ENCODE peak calls at places on chromosomes 4 and X, in four cellular contexts. F is hepatocyte; N is CD4-positive, alpha-beta T cell; I is lower lobe of right lung. T is an unnamed sample.

GRCh38 chr4:102169345-102169744 is 175.9 kb downstream of the SLC39A8 start:
- DNase-seq in F (peak), N (no peak), I (no peak), T (no peak)

GRCh38 chrX:39805022-39805421 is 292.7 kb downstream of the BCOR start:
- DNase-seq in F (no peak), N (no peak), I (no peak), T (no peak)

GRCh38 chrX:69060631-69061408 is 104.4 kb downstream of the PJA1 start:
- DNase-seq in F (peak), N (no peak), I (no peak), T (peak)

GRCh38 chrX:39331062-39331704 is 529.9 kb downstream of the MID1IP1 start:
- DNase-seq in F (no peak), N (no peak), I (no peak), T (no peak)

GRCh38 chr4:52572936-52573485 is 86.1 kb downstream of the USP46 start:
- DNase-seq in F (no peak), N (no peak), I (no peak), T (no peak)

GRCh38 chrX:115895678-115896329 is 274.7 kb upstream of the AGTR2 start:
- DNase-seq in F (no peak), N (no peak), I (no peak), T (no peak)

GRCh38 chrX:73987166-73987565 is 316.8 kb upstream of the ZCCHC13 start:
- DNase-seq in F (no peak), N (no peak), I (no peak), T (no peak)

GRCh38 chr4:40280586-40280985 is 54.5 kb upstream of the CHRNA9 start:
- DNase-seq in F (no peak), N (no peak), I (no peak), T (no peak)

GRCh38 chr4:10173754-10174749 is 57.5 kb upstream of the WDR1 start:
- DNase-seq in F (peak), N (no peak), I (peak), T (no peak)

GRCh38 chr4:109040441-109040840 is 262.0 kb downstream of the COL25A1 start:
- DNase-seq in F (no peak), N (no peak), I (no peak), T (no peak)

GRCh38 chr4:93199492-93199891 is 629.1 kb upstream of the ATOH1 start:
- DNase-seq in F (peak), N (no peak), I (no peak), T (no peak)

GRCh38 chrX:48496660-48497059 is 12.1 kb upstream of the PORCN start:
- DNase-seq in F (no peak), N (no peak), I (no peak), T (no peak)

GRCh38 chr4:142413516-142413915 is 432.6 kb downstream of the INPP4B start:
- DNase-seq in F (no peak), N (no peak), I (no peak), T (no peak)

GRCh38 chrX:68462653-68463052 is 29.4 kb upstream of the OPHN1 start:
- DNase-seq in F (peak), N (no peak), I (no peak), T (peak)

GRCh38 chr4:32140636-32141035 is 1420.5 kb downstream of the PCDH7 start:
- DNase-seq in F (peak), N (no peak), I (no peak), T (no peak)

GRCh38 chrX:71533514-71533849 is 578 bp downstream of the OGT start:
- DNase-seq in F (no peak), N (no peak), I (no peak), T (no peak)

GRCh38 chr4:145564540-145564939 is 54.6 kb upstream of the MMAA start:
- DNase-seq in F (no peak), N (no peak), I (no peak), T (no peak)

GRCh38 chrX:351736-352135 is 33.1 kb upstream of the GTPBP6 start:
- DNase-seq in F (no peak), N (no peak), I (no peak), T (no peak)

GRCh38 chr4:152956650-152957436 is 20.7 kb downstream of the FHDC1 start:
- DNase-seq in F (peak), N (no peak), I (no peak), T (peak)

GRCh38 chr4:76301775-76302162 is 4.8 kb upstream of the STBD1 start:
- DNase-seq in F (no peak), N (no peak), I (no peak), T (no peak)

GRCh38 chrX:155880586-155881157 is 473 bp upstream of the VAMP7 start:
- DNase-seq in F (peak), N (no peak), I (no peak), T (no peak)

GRCh38 chr4:56874166-56874565 is 33.5 kb upstream of the REST start:
- DNase-seq in F (no peak), N (no peak), I (no peak), T (no peak)

GRCh38 chrX:119757646-119757978 is 776 bp upstream of the SOWAHD start:
- DNase-seq in F (no peak), N (no peak), I (no peak), T (no peak)

GRCh38 chr4:94974773-94975172 is 217.0 kb downstream of the BMPR1B start:
- DNase-seq in F (no peak), N (no peak), I (no peak), T (no peak)

GRCh38 chr4:47536956-47537355 is 51.9 kb downstream of the ATP10D start:
- DNase-seq in F (no peak), N (no peak), I (no peak), T (no peak)

GRCh38 chr4:11232004-11232403 is 196.7 kb downstream of the HS3ST1 start:
- DNase-seq in F (no peak), N (no peak), I (no peak), T (no peak)

GRCh38 chr4:89539374-89539773 is 231.8 kb upstream of the GPRIN3 start:
- DNase-seq in F (peak), N (no peak), I (no peak), T (no peak)

DNA sequence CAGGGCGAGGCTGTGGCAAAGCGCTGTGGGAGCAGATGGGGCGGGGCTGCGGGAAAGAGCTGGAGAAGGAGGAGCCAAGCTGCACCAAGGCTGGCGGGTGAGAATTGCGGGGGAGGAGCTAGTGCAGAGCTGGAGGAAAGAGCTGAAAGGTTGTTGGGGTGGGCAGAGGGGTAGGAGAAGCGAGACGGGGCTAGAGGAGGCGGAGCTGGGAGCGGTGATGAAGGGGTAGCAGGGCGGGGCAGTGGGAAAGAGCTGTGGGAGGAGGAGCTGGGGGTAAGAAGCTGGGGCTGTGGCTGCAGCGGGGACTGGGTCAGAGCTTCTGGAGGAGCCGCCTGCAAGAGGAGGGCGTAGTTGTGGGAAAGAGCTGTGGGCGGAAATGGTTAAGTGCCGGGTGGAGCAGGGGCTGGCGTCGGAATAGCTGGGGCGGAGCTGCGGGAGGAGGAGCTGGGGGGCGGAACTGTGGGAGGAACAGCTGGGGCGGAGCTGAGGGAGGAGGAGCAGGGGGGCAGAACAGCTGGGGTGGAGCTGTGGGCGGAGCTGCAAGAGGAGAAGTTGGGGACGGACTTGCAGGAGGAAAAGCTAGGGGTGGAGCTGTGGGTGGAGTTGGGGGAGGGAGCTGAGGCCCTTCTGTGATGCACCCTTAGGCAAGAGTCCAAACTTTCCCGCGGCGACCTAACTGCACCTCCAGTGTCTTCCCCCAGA is 1.9 kb upstream of the EOLA2 start:
- DNase-seq in F (peak), N (peak), I (peak), T (peak)
- TF ChIP-seq CTCF in F (peak), N (no peak), I (no peak), T (peak)

GRCh38 chr4:123937612-123938011 is 541.0 kb downstream of the SPRY1 start:
- DNase-seq in F (no peak), N (no peak), I (no peak), T (no peak)
- TF ChIP-seq CTCF in F (no peak), N (no peak), I (no peak), T (no peak)

DNA sequence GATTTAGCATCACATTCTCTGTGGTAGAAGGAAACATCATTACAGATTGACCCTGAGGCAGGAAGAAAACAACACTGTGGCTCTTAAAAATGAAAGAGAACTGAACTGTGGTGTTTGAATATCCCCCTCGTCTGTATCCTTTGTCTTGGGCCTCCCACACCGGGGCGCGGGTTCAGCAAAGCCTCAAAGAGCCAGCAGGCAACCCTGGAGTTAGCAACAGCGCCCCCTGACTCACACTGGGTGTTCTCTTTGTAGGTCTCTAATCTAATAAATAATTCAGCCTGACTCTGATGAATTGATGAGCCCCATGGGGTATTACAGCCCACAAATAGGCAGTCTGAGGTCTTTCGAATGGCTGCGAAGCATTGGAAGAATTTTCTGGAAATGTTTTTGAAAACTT is 46.1 kb upstream of the CTSO start:
- DNase-seq in F (peak), N (no peak), I (no peak), T (no peak)
- TF ChIP-seq CTCF in F (peak), N (no peak), I (no peak), T (no peak)

GRCh38 chrX:56805399-56805798 is 76.4 kb downstream of the NBDY start:
- DNase-seq in F (no peak), N (no peak), I (no peak), T (no peak)

GRCh38 chrX:56803849-56804681 is 75.0 kb downstream of the NBDY start:
- DNase-seq in F (peak), N (no peak), I (no peak), T (no peak)

GRCh38 chrX:56802428-56802827 is 73.4 kb downstream of the NBDY start:
- DNase-seq in F (no peak), N (no peak), I (no peak), T (no peak)

GRCh38 chrX:56804867-56805266 is 75.8 kb downstream of the NBDY start:
- DNase-seq in F (no peak), N (no peak), I (no peak), T (no peak)

GRCh38 chrX:56802921-56803848 is 74.1 kb downstream of the NBDY start:
- DNase-seq in F (peak), N (peak), I (no peak), T (no peak)
- TF ChIP-seq CTCF in F (peak), N (peak), I (peak), T (no peak)

DNA sequence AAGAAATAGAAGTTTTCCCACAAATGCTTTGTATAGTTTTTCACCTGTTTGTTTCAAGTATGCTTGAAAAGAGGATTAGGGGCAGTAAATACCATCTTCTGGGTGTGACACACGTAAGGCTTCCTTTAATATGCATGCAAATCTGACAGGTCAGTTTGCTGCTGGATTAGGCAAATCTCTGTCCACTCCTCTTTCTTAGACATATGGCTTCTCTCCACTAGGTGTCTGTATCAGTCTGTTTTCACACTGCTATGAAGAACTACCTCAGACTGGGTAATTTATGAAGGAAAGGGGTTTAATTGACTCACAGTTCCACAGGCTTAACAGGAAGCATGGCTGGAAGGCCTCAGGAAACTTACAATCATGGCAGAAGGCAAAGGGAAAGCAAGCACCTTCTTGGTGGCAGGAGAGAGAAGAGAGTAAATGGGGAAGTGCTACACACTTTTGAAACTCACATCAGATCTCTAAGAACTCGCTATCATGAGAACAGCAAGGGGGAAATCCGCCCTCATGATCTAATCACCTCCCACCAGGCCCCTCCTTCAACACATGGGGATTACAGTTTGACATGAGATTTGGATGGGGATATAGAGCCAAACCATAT is 66.9 kb downstream of the TAB3 start:
- DNase-seq in F (peak), N (no peak), I (no peak), T (no peak)
- TF ChIP-seq CTCF in F (no peak), N (no peak), I (no peak), T (no peak)

DNA sequence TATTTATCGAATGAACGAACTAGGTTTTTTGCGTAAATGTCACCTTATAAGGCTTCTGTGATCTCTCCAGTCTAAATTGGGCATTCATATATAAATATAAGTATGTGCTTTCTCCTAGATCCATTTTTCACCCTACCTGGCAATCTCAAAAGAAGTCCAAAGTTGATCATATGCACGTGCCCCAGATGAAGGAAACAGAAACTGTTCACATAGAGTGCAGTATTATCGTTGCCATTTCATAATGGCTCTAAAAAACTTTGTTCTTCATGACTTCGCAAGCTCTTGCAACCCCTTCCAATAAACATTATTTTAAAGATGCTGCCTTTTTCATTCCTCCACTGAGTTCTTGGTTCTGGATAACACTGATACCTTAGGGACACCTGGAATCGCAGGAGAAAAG is 706 bp downstream of the INTS12 start:
- DNase-seq in F (no peak), N (no peak), I (no peak), T (no peak)
- TF ChIP-seq CTCF in F (no peak), N (no peak), I (no peak), T (no peak)

DNA sequence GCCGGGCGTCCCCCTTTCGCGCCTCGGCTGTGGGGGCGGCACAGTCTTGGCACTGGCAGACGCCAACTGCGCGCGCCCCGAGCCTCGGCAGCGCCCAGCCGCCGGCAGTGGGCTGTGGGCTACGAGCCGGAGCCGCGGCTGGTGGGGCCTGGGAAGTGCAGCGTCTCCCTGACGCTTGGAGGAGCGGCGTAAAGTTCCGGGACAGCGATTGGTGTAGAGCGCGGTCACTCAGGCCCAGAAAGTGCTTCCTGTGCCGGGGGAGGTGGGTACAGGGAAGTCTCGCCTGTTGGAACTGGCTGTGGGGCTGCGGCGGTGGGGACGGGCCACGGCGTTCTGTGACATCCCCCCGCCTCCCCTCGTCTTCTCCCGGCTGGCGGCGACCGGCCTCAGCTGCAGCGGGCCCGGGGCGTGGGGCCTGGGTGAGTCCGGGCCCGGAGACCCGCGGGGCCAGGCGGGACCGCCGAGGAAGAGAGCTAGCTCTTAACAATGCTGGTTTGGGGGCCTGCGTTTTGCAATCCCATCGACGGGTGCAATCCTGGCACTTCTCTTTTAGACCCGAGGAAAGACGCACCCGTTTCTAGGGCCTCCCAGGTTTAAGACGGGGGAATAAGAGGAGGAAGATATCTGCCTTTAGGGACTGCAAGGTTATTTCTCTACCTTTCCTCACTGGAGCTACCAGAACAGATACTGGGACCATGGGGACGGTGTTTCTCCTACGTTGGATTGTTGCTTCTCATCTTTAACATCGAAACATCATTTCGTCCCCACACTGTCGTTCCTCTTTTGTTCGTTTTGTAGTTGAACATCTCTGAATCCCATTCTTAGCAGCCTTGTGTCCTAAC is at the start of the genes RWDD4 and TRAPPC11:
- DNase-seq in F (peak), N (peak), I (peak), T (peak)
- TF ChIP-seq CTCF in F (peak), N (no peak), I (peak), T (no peak)

GRCh38 chr4:188780686-188781085 is 641.4 kb downstream of the TRIML1 start:
- DNase-seq in F (no peak), N (no peak), I (no peak), T (no peak)

GRCh38 chr4:188783606-188784157 is 644.4 kb downstream of the TRIML1 start:
- DNase-seq in F (peak), N (no peak), I (no peak), T (no peak)

GRCh38 chr4:188783160-188783559 is 643.9 kb downstream of the TRIML1 start:
- DNase-seq in F (no peak), N (no peak), I (no peak), T (no peak)

GRCh38 chr4:188780028-188780427 is 640.8 kb downstream of the TRIML1 start:
- DNase-seq in F (no peak), N (no peak), I (no peak), T (no peak)

DNA sequence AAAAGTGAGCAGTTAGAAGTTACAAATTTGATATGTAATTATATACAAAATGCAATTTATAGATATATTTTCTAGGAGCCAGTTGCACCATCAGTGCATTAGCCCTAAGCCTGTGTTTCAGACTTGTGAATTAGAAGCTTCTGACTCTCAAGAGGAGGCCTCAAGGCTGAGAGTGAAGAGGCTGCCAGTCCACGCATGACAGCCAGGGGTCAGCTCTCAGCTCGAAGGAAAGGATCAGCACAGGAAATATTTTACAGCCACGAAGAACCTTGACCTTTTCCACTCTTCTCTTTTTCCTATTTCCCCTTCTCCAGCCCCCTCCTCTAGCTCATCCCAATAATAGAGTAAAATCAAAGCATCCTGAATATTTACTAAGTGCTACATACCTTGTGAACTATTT is 642.4 kb downstream of the TRIML1 start:
- DNase-seq in F (peak), N (no peak), I (no peak), T (peak)
- TF ChIP-seq CTCF in F (peak), N (no peak), I (peak), T (peak)

DNA sequence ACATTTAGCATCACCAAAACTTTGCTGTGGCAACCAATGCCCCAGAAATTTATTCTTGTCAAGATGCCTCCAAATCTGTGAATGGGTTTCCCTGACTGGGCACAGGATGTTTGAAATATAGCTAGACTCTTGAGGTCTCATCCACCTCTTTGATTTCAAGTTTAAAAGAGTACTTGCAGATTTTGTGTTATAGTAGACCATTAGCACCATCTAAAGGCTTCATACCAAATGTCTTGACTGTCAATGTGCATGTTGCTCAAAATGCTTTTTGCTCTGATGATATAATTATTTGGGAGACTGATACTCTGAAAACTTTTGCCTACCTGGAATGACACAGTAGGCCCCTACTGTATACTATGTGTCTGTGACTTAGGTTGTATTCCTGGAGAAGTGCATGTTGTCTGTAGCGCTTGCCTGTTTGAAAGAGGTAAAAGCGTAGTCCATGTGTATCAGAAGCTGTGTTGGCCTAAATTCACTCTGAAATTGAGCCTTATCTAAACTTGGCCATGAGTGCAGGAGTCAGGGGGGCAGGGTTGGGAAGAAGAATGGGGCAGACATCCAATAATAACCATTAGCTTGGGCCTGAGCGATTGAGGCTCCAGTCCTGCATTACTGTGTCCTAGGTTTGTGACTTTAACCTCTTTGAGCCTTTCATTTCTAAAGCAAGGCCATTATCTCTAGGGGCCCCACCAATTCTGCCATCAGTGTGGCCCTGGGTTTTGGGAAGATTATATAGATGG is 33.8 kb downstream of the NDP start:
- DNase-seq in F (no peak), N (no peak), I (no peak), T (no peak)
- TF ChIP-seq CTCF in F (peak), N (no peak), I (no peak), T (no peak)